ENCODE peak calls at places on chromosomes 1 and 21, in eight cellular contexts. L is Daoy; W is HT1080; J is fibroblast of lung; O is NCI-H1092; E is dorsolateral prefrontal cortex; S is activated CD4-positive, alpha-beta memory T cell treated with anti-CD3 and anti-CD28 coated beads, Interleukin-2, amount 10 ng/mL, durations not matched to agents 7 days and 5 days; P is RPMI8226. X is an unnamed sample.

GRCh38 chr1:29475256-29475800 is 239.0 kb downstream of the PTPRU start:
- DNase-seq in L (no peak), W (no peak), J (no peak), O (no peak), E (no peak), S (no peak), P (no peak), X (no peak)

GRCh38 chr1:42733415-42734200 is 6.4 kb downstream of the CLDN19 start:
- DNase-seq in L (no peak), W (no peak), J (no peak), O (no peak), E (no peak), S (no peak), P (no peak), X (no peak)

GRCh38 chr1:41767534-41767933 is 151.2 kb downstream of the HIVEP3 start:
- DNase-seq in L (no peak), W (no peak), J (no peak), O (no peak), E (no peak), S (no peak), P (no peak), X (no peak)

GRCh38 chr21:38913120-38913975 is 107.6 kb downstream of the ETS2 start:
- DNase-seq in L (peak), W (no peak), J (peak), O (peak), E (peak), S (no peak), P (no peak), X (peak)

GRCh38 chr1:230877924-230878583 is 9.7 kb upstream of the C1orf198 start:
- DNase-seq in L (no peak), W (no peak), J (no peak), O (no peak), E (no peak), S (no peak), P (no peak), X (no peak)

GRCh38 chr1:204357551-204357950 is 2.2 kb downstream of the PLEKHA6 start:
- DNase-seq in L (peak), W (no peak), J (no peak), O (no peak), E (peak), S (no peak), P (peak), X (no peak)

GRCh38 chr1:186617860-186618780 is 62.1 kb downstream of the PTGS2 start:
- DNase-seq in L (peak), W (peak), J (peak), O (no peak), E (no peak), S (peak), P (peak), X (no peak)

GRCh38 chr1:108585343-108585742 is 25.4 kb downstream of the EEIG2 start:
- DNase-seq in L (no peak), W (no peak), J (no peak), O (no peak), E (no peak), S (no peak), P (no peak), X (no peak)

GRCh38 chr1:108050911-108051624 is 86.1 kb upstream of the VAV3 start:
- DNase-seq in L (no peak), W (no peak), J (peak), O (no peak), E (no peak), S (no peak), P (no peak), X (no peak)

GRCh38 chr1:163401211-163401610 is 79.5 kb downstream of the NUF2 start:
- DNase-seq in L (no peak), W (peak), J (peak), O (no peak), E (no peak), S (no peak), P (no peak), X (no peak)

GRCh38 chr1:225607355-225607754 is 45.6 kb downstream of the ENAH start:
- DNase-seq in L (no peak), W (no peak), J (no peak), O (no peak), E (no peak), S (no peak), P (no peak), X (no peak)

GRCh38 chr1:6601049-6601864 is 1.4 kb downstream of the KLHL21 start:
- DNase-seq in L (peak), W (peak), J (peak), O (no peak), E (peak), S (peak), P (peak), X (peak)

GRCh38 chr1:76933847-76934657 is 66.8 kb downstream of the ST6GALNAC5 start:
- DNase-seq in L (no peak), W (no peak), J (no peak), O (no peak), E (no peak), S (no peak), P (no peak), X (no peak)

GRCh38 chr1:93519196-93519825 is 71.4 kb downstream of the FNBP1L start:
- DNase-seq in L (peak), W (peak), J (peak), O (no peak), E (no peak), S (no peak), P (no peak), X (no peak)

GRCh38 chr1:207079706-207080246 is 8.9 kb upstream of the C4BPB start:
- DNase-seq in L (no peak), W (peak), J (no peak), O (no peak), E (no peak), S (no peak), P (no peak), X (no peak)

GRCh38 chr1:234779160-234779538 is 169.2 kb upstream of the IRF2BP2 start:
- DNase-seq in L (no peak), W (peak), J (no peak), O (no peak), E (no peak), S (no peak), P (no peak), X (no peak)

GRCh38 chr1:18144921-18145699 is 37.5 kb downstream of the IGSF21 start:
- DNase-seq in L (no peak), W (no peak), J (no peak), O (no peak), E (no peak), S (no peak), P (no peak), X (no peak)

GRCh38 chr1:205319081-205320018 is 2.2 kb downstream of the NUAK2 start:
- DNase-seq in L (peak), W (peak), J (peak), O (peak), E (no peak), S (peak), P (peak), X (no peak)

GRCh38 chr21:34205811-34206635 is 132.6 kb downstream of the MRPS6 start:
- DNase-seq in L (no peak), W (no peak), J (no peak), O (peak), E (no peak), S (no peak), P (peak), X (no peak)

GRCh38 chr1:10494754-10495474 is 20.2 kb downstream of the PEX14 start:
- DNase-seq in L (peak), W (peak), J (peak), O (peak), E (peak), S (peak), P (peak), X (peak)

GRCh38 chr1:5595531-5596170 is 396.6 kb downstream of the NPHP4 start:
- DNase-seq in L (no peak), W (no peak), J (no peak), O (no peak), E (no peak), S (no peak), P (no peak), X (no peak)

GRCh38 chr1:32249831-32250525 is 1.1 kb upstream of the LCK start:
- DNase-seq in L (peak), W (peak), J (peak), O (no peak), E (no peak), S (peak), P (peak), X (no peak)

GRCh38 chr1:94095112-94095637 is 25.8 kb downstream of the ABCA4 start:
- DNase-seq in L (peak), W (no peak), J (peak), O (no peak), E (peak), S (no peak), P (no peak), X (no peak)

GRCh38 chr21:42255038-42255601 is 36.2 kb downstream of the ABCG1 start:
- DNase-seq in L (no peak), W (no peak), J (no peak), O (no peak), E (no peak), S (no peak), P (no peak), X (no peak)

GRCh38 chr1:58896211-58897183 is 112.7 kb upstream of the JUN start:
- DNase-seq in L (peak), W (no peak), J (no peak), O (no peak), E (no peak), S (no peak), P (peak), X (no peak)

GRCh38 chr1:229037806-229038405 is 233.0 kb upstream of the RAB4A start:
- DNase-seq in L (no peak), W (no peak), J (no peak), O (no peak), E (no peak), S (no peak), P (no peak), X (no peak)

GRCh38 chr1:29332204-29332603 is 95.9 kb downstream of the PTPRU start:
- DNase-seq in L (peak), W (peak), J (peak), O (no peak), E (no peak), S (peak), P (peak), X (peak)

GRCh38 chr1:9557624-9558023 is 18.4 kb downstream of the SLC25A33 start:
- DNase-seq in L (no peak), W (no peak), J (no peak), O (no peak), E (no peak), S (no peak), P (no peak), X (no peak)

GRCh38 chr1:2605754-2606003 is 19.1 kb downstream of the PRXL2B start:
- DNase-seq in L (no peak), W (no peak), J (no peak), O (no peak), E (peak), S (no peak), P (no peak), X (no peak)

GRCh38 chr1:241061062-241061461 is 295.9 kb downstream of the RGS7 start:
- DNase-seq in L (no peak), W (no peak), J (no peak), O (no peak), E (no peak), S (no peak), P (no peak), X (no peak)

GRCh38 chr21:20445971-20446370 is 552.2 kb upstream of the NCAM2 start:
- DNase-seq in L (no peak), W (no peak), J (no peak), O (no peak), E (no peak), S (no peak), P (no peak), X (no peak)

GRCh38 chr1:66267211-66267940 is 266.6 kb upstream of the SGIP1 start:
- DNase-seq in L (no peak), W (no peak), J (peak), O (no peak), E (no peak), S (no peak), P (no peak), X (no peak)

GRCh38 chr1:23537296-23537993 is 6.4 kb upstream of the E2F2 start:
- DNase-seq in L (no peak), W (no peak), J (peak), O (no peak), E (no peak), S (no peak), P (no peak), X (no peak)

GRCh38 chr1:7630378-7630777 is 140.7 kb upstream of the VAMP3 start:
- DNase-seq in L (no peak), W (no peak), J (no peak), O (peak), E (no peak), S (no peak), P (no peak), X (no peak)

X was measured in WTC11.